ENCODE peak calls at places on chromosomes 7 and 10, in nine cellular contexts. L is transverse colon, N is psoas muscle, A is AG04450, U is cardiac muscle cell, Y is neural progenitor cell, J is sigmoid colon, P is glutamatergic neuron, S is nephron progenitor cell. X is an unnamed sample.

GRCh38 chr7:6026011-6026819 is 5.0 kb upstream of the ANKRD61 start:
- DNase-seq in Y (peak), P (peak), J (peak), U (peak), N (peak), A (no peak), L (peak), S (peak), X (peak)

GRCh38 chr7:79096361-79096805 is 357.1 kb downstream of the MAGI2 start:
- DNase-seq in J (no peak), P (no peak), N (no peak), A (no peak), U (no peak), Y (no peak), S (no peak), L (no peak), X (no peak)

GRCh38 chr7:92244803-92245486 is 769 bp downstream of the KRIT1 start:
- DNase-seq in J (no peak), N (no peak), A (no peak), P (no peak), U (no peak), S (no peak), Y (no peak), L (no peak), X (no peak)

GRCh38 chr10:50604823-50605222 is 18.9 kb downstream of the SGMS1 start:
- DNase-seq in U (no peak), N (no peak), A (no peak), S (no peak), L (no peak), Y (no peak), P (no peak), J (no peak), X (no peak)

GRCh38 chr10:132699411-132700167 is 86.4 kb downstream of the NKX6-2 start:
- DNase-seq in N (peak), P (no peak), Y (no peak), S (no peak), J (peak), U (no peak), L (no peak), A (no peak), X (no peak)

GRCh38 chr10:114504769-114505579 is 100.7 kb upstream of the AFAP1L2 start:
- DNase-seq in S (no peak), U (no peak), J (peak), P (no peak), L (no peak), A (peak), N (no peak), Y (no peak), X (no peak)

GRCh38 chr10:110634527-110635209 is 9.5 kb upstream of the RBM20 start:
- DNase-seq in P (no peak), Y (no peak), N (peak), J (peak), L (peak), A (no peak), U (no peak), S (no peak), X (peak)

GRCh38 chr10:71025535-71025934 is 137.2 kb upstream of the PCBD1 start:
- DNase-seq in P (no peak), N (no peak), S (no peak), L (no peak), U (no peak), J (no peak), Y (no peak), A (no peak), X (peak)

GRCh38 chr7:584122-584465 is 64.4 kb upstream of the PDGFA start:
- DNase-seq in Y (no peak), P (no peak), J (no peak), U (no peak), S (no peak), N (peak), A (no peak), L (peak), X (no peak)

GRCh38 chr7:66206116-66206908 is 1.2 kb downstream of the TPST1 start:
- DNase-seq in P (no peak), U (no peak), A (no peak), N (no peak), Y (no peak), J (no peak), L (no peak), S (no peak), X (no peak)

GRCh38 chr7:155846936-155847335 is 34.7 kb upstream of the SHH start:
- DNase-seq in J (peak), L (no peak), S (no peak), U (no peak), A (no peak), N (no peak), Y (no peak), P (no peak), X (no peak)

GRCh38 chr7:2641406-2642393 is 9.9 kb downstream of the TTYH3 start:
- DNase-seq in S (peak), A (peak), Y (peak), P (peak), U (peak), N (peak), J (peak), L (peak), X (no peak)

GRCh38 chr7:111089822-111090426 is 1.0 kb upstream of the LRRN3 start:
- DNase-seq in L (no peak), U (peak), N (no peak), A (no peak), P (no peak), Y (peak), J (no peak), S (no peak), X (no peak)

GRCh38 chr7:74267756-74268565 is 13.8 kb upstream of the RFC2 start:
- DNase-seq in U (no peak), P (no peak), J (no peak), L (no peak), N (no peak), Y (no peak), S (no peak), A (no peak), X (no peak)

GRCh38 chr10:70176441-70176840 is 6.1 kb upstream of the SAR1A start:
- DNase-seq in L (no peak), A (no peak), P (no peak), U (no peak), S (no peak), Y (no peak), N (no peak), J (no peak), X (no peak)

GRCh38 chr7:99109108-99110051 is 34.5 kb downstream of the SMURF1 start:
- DNase-seq in A (no peak), J (no peak), N (peak), U (no peak), Y (no peak), P (no peak), L (no peak), S (no peak), X (no peak)

GRCh38 chr7:44288811-44289340 is 36.5 kb downstream of the CAMK2B start:
- DNase-seq in A (no peak), Y (no peak), S (peak), P (peak), J (peak), U (no peak), L (peak), N (peak), X (no peak)

GRCh38 chr7:157540606-157541294 is 203.9 kb downstream of the DNAJB6 start:
- DNase-seq in S (no peak), U (no peak), L (no peak), J (peak), A (no peak), Y (no peak), P (peak), N (peak), X (no peak)

GRCh38 chr7:108824840-108825540 is 255.3 kb downstream of the DNAJB9 start:
- DNase-seq in A (no peak), S (peak), N (peak), L (no peak), U (no peak), J (no peak), P (no peak), Y (no peak), X (no peak)

GRCh38 chr7:88243345-88243909 is 23.6 kb upstream of the SRI start:
- DNase-seq in J (no peak), L (no peak), N (no peak), S (no peak), A (no peak), P (no peak), Y (peak), U (peak), X (peak)

GRCh38 chr10:92699518-92700272 is 9.9 kb downstream of the HHEX start:
- DNase-seq in S (peak), P (peak), J (no peak), N (no peak), A (no peak), L (peak), U (peak), Y (peak), X (no peak)

GRCh38 chr10:63240807-63241206 is 107.7 kb downstream of the NRBF2 start:
- DNase-seq in A (no peak), Y (no peak), N (no peak), U (no peak), J (no peak), P (no peak), S (no peak), L (no peak), X (no peak)

GRCh38 chr10:91591792-91592165 is 41.1 kb downstream of the PPP1R3C start:
- DNase-seq in U (no peak), P (no peak), S (no peak), Y (no peak), N (no peak), L (no peak), A (no peak), J (no peak), X (no peak)

GRCh38 chr7:2309889-2310331 is 4.3 kb downstream of the SNX8 start:
- DNase-seq in S (peak), U (peak), A (peak), P (no peak), N (no peak), L (no peak), J (no peak), Y (peak), X (no peak)

GRCh38 chr10:86827639-86828038 is 71.2 kb downstream of the BMPR1A start:
- DNase-seq in Y (no peak), S (no peak), N (no peak), A (no peak), J (no peak), L (no peak), P (no peak), U (no peak), X (no peak)

GRCh38 chr10:8054498-8055407 is at the start of gene GATA3:
- DNase-seq in U (peak), Y (peak), N (peak), A (no peak), S (peak), L (peak), J (no peak), P (peak), X (peak)

GRCh38 chr7:54788664-54789063 is 29.7 kb upstream of the SEC61G start:
- DNase-seq in S (peak), L (peak), N (no peak), J (peak), P (no peak), Y (peak), U (peak), A (peak), X (peak)
- TF ChIP-seq CTCF in S (peak), L (peak), N (peak), J (peak), P (no peak), Y (peak), U (peak), A (peak), X (peak)

DNA sequence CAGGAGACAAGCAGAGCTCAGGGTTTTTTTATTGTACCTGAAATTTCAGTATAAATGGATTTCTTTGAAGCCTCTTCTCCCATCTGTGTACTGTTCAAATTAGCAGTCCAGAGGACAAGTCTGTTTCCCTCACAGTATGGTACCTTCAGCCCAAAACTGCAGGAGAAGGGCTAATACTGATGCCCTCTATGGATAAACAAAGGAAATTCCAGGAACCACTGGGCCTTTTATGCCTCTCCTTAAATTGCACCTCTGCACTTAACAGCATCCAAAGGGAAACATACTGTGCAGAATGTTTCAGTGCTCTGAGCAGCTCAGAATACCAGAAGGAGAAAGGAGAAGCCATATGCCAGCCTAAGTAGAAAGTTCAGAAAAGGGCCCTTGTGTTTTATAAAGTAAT is 111.0 kb downstream of the POU6F2 start:
- DNase-seq in A (no peak), P (no peak), U (no peak), Y (peak), L (no peak), S (no peak), J (no peak), N (no peak), X (no peak)
- TF ChIP-seq CTCF in A (no peak), P (no peak), U (no peak), Y (no peak), L (no peak), S (no peak), J (no peak), N (no peak), X (no peak)

GRCh38 chr10:117462424-117462792 is 80.1 kb upstream of the EMX2 start:
- DNase-seq in L (peak), U (peak), N (no peak), Y (peak), P (no peak), J (no peak), A (no peak), S (no peak), X (peak)
- TF ChIP-seq CTCF in L (no peak), U (peak), N (no peak), Y (peak), P (no peak), J (peak), A (peak), S (peak), X (no peak)

GRCh38 chr10:125334545-125334944 is 174.2 kb upstream of the CTBP2 start:
- DNase-seq in J (no peak), A (no peak), N (no peak), S (no peak), U (no peak), L (no peak), Y (no peak), P (no peak), X (no peak)

GRCh38 chr10:125341611-125342010 is 181.2 kb upstream of the CTBP2 start:
- DNase-seq in L (no peak), J (no peak), A (no peak), Y (no peak), P (no peak), N (no peak), S (no peak), U (no peak), X (no peak)

GRCh38 chr10:125340871-125341270 is 180.5 kb upstream of the CTBP2 start:
- DNase-seq in U (no peak), A (no peak), L (no peak), Y (no peak), P (no peak), S (no peak), J (no peak), N (no peak), X (no peak)

GRCh38 chr10:125333769-125334168 is 173.4 kb upstream of the CTBP2 start:
- DNase-seq in A (no peak), P (no peak), S (no peak), U (no peak), N (no peak), L (no peak), Y (no peak), J (no peak), X (no peak)

GRCh38 chr10:125337510-125337909 is 177.1 kb upstream of the CTBP2 start:
- DNase-seq in P (no peak), S (no peak), A (no peak), Y (peak), N (no peak), U (no peak), L (no peak), J (no peak), X (no peak)
- TF ChIP-seq CTCF in P (peak), S (no peak), A (peak), Y (peak), N (no peak), U (no peak), L (no peak), J (no peak), X (no peak)

GRCh38 chr7:23106491-23106800 is 861 bp downstream of the KLHL7 start:
- DNase-seq in Y (peak), A (no peak), S (no peak), J (no peak), N (no peak), U (peak), P (no peak), L (peak), X (no peak)
- TF ChIP-seq CTCF in Y (no peak), A (peak), S (no peak), J (no peak), N (no peak), U (no peak), P (no peak), L (no peak), X (no peak)

GRCh38 chr7:116863168-116863670 is 832 bp downstream of the CAPZA2 start:
- DNase-seq in N (peak), L (peak), A (no peak), S (peak), U (no peak), Y (peak), J (no peak), P (peak), X (peak)
- TF ChIP-seq CTCF in N (no peak), L (no peak), A (peak), S (no peak), U (no peak), Y (no peak), J (no peak), P (no peak), X (no peak)

GRCh38 chr7:131486346-131486745 is 70.1 kb downstream of the PODXL start:
- DNase-seq in N (no peak), S (no peak), U (no peak), L (no peak), J (no peak), Y (no peak), P (no peak), A (no peak), X (no peak)

GRCh38 chr7:131487217-131487616 is 69.2 kb downstream of the PODXL start:
- DNase-seq in A (no peak), S (no peak), N (no peak), J (no peak), P (no peak), Y (no peak), L (no peak), U (no peak), X (no peak)

GRCh38 chr7:131489196-131489595 is 67.2 kb downstream of the PODXL start:
- DNase-seq in U (no peak), J (no peak), P (no peak), A (no peak), N (no peak), L (no peak), S (no peak), Y (no peak), X (no peak)

GRCh38 chr7:131489881-131490280 is 66.5 kb downstream of the PODXL start:
- DNase-seq in L (no peak), P (no peak), Y (no peak), N (no peak), S (no peak), A (no peak), U (no peak), J (no peak), X (no peak)

DNA sequence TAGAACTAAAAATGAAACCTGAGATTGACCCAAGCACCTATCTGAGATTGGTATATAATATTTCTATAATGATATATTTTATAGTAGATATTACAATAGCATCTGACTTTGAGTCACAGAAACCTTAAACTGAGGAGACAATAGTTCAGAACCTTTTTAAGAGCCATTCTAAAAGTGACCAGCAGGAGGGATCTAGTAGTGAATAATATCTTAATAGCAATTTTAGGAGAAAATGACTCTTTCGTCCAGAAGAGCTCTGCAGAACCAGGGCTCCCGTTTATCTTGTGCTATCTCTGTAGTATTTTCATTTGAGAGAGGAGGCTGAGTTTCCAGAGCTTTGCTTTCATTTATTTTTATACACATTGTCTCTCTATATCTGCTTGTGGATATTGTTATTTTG is 68.1 kb downstream of the PODXL start:
- DNase-seq in U (no peak), Y (no peak), A (no peak), J (no peak), P (no peak), S (no peak), N (no peak), L (no peak), X (no peak)
- TF ChIP-seq CTCF in U (peak), Y (peak), A (peak), J (no peak), P (peak), S (no peak), N (peak), L (peak), X (no peak)

GRCh38 chr7:135161669-135162068 is 8.8 kb downstream of the CYREN start:
- DNase-seq in A (no peak), L (no peak), U (no peak), S (no peak), P (no peak), J (no peak), N (no peak), Y (no peak), X (no peak)

GRCh38 chr7:135162382-135163001 is 8.0 kb downstream of the CYREN start:
- DNase-seq in L (no peak), N (no peak), U (no peak), P (no peak), S (no peak), A (no peak), Y (no peak), J (no peak), X (no peak)

GRCh38 chr7:135166338-135166989 is 4.0 kb downstream of the CYREN start:
- DNase-seq in S (no peak), N (no peak), A (no peak), P (no peak), L (no peak), U (no peak), Y (no peak), J (no peak), X (no peak)

GRCh38 chr7:135165862-135166261 is 4.6 kb downstream of the CYREN start:
- DNase-seq in S (no peak), P (no peak), J (no peak), N (no peak), Y (no peak), L (no peak), U (no peak), A (no peak), X (no peak)

DNA sequence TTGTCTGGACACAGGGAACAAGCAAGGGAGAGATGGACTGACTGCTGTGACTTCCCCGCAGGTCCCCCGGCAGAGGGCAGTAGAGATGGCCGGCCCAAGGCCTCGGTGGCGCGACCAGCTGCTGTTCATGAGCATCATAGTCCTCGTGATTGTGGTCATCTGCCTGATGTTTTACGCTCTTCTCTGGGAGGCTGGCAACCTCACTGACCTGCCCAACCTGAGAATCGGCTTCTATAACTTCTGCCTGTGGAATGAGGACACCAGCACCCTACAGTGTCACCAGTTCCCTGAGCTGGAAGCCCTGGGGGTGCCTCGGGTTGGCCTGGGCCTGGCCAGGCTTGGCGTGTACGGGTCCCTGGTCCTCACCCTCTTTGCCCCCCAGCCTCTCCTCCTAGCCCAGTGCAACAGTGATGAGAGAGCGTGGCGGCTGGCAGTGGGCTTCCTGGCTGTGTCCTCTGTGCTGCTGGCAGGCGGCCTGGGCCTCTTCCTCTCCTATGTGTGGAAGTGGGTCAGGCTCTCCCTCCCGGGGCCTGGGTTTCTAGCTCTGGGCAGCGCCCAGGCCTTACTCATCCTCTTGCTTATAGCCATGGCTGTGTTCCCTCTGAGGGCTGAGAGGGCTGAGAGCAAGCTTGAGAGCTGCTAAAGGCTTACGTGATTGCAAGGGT is 6.0 kb downstream of the CYREN start:
- DNase-seq in L (no peak), J (no peak), A (no peak), S (no peak), U (no peak), N (peak), P (no peak), Y (no peak), X (no peak)
- TF ChIP-seq CTCF in L (no peak), J (no peak), A (no peak), S (no peak), U (no peak), N (peak), P (no peak), Y (no peak), X (no peak)